ENCODE peak calls at places on chromosomes 1 and 21, in five cellular contexts. U is stimulated activated CD4-positive, alpha-beta T cell treated with anti-CD3 and anti-CD28 coated beads, Interleukin-12 subunit alpha, Interleukin-12 subunit beta, amount 100 ng/mL, for 4 hours; C is G401; P is CD4-positive, CD25-positive, alpha-beta regulatory T cell; M is suprapubic skin. R is an unnamed sample.

GRCh38 chr21:14267071-14267470 is 51.1 kb downstream of the RBM11 start:
- DNase-seq in U (no peak), C (no peak), P (no peak), M (no peak), R (no peak)

GRCh38 chr21:32565856-32566465 is 19.4 kb downstream of the TCP10L start:
- DNase-seq in U (no peak), C (no peak), P (no peak), M (no peak), R (no peak)

GRCh38 chr1:155379180-155379876 is 58.6 kb downstream of the RUSC1 start:
- DNase-seq in U (no peak), C (peak), P (no peak), M (no peak), R (no peak)

GRCh38 chr1:21955058-21955457 is 17.9 kb upstream of the HSPG2 start:
- DNase-seq in U (no peak), C (no peak), P (no peak), M (no peak), R (no peak)

GRCh38 chr1:151398691-151399065 is 695 bp upstream of the PSMB4 start:
- DNase-seq in U (peak), C (peak), P (no peak), M (peak), R (no peak)

GRCh38 chr21:27149034-27149433 is 182.1 kb upstream of the ADAMTS5 start:
- DNase-seq in U (no peak), C (no peak), P (no peak), M (no peak), R (no peak)

GRCh38 chr1:63779338-63779819 is 5.6 kb downstream of the ROR1 start:
- DNase-seq in U (no peak), C (no peak), P (no peak), M (no peak), R (no peak)

GRCh38 chr1:80656011-80656627 is 1144.6 kb upstream of the ADGRL2 start:
- DNase-seq in U (no peak), C (no peak), P (no peak), M (no peak), R (no peak)

GRCh38 chr21:29335720-29336119 is 37.0 kb downstream of the BACH1 start:
- DNase-seq in U (no peak), C (no peak), P (no peak), M (no peak), R (no peak)

GRCh38 chr1:80278936-80279335 is 1272.4 kb upstream of the ADGRL4 start:
- DNase-seq in U (no peak), C (no peak), P (no peak), M (no peak), R (no peak)

GRCh38 chr1:116709666-116710167 is 42.2 kb upstream of the IGSF3 start:
- DNase-seq in U (no peak), C (no peak), P (no peak), M (no peak), R (no peak)

GRCh38 chr1:8439015-8439702 is 121.2 kb downstream of the SLC45A1 start:
- DNase-seq in U (no peak), C (peak), P (no peak), M (peak), R (peak)

R was measured in H1.